ENCODE peak calls at places on chromosomes 3 and 15, in ten cellular contexts. M is Daoy; L is aorta; U is activated CD4-positive, alpha-beta T cell treated with anti-CD3 and anti-CD28 coated beads, Interleukin-2, amount 10 ng/mL, durations not matched to agents 7 days and 5 days; S is activated T-cell treated with anti-CD3 and anti-CD28 coated beads, Interleukin-2, amount 50 U/mL, for 24 hours; C is NCI-H1417 treated with DMSO at 0.1 percent for 48 hours; R is H1; T is naive thymus-derived CD4-positive, alpha-beta T cell; G is iris pigment epithelial cell; Q is naive B cell. P is an unnamed sample.

GRCh38 chr3:153043729-153044314 is 118.2 kb upstream of the RAP2B start:
- DNase-seq in T (no peak), M (no peak), U (no peak), R (no peak), C (no peak), Q (no peak), S (no peak), G (peak), L (no peak), P (peak)

GRCh38 chr15:58221591-58222241 is 83.5 kb downstream of the AQP9 start:
- DNase-seq in M (peak), S (no peak), G (peak), R (peak), C (no peak), L (no peak), T (no peak), Q (no peak), U (no peak), P (peak)

GRCh38 chr3:190597291-190597690 is 83.4 kb downstream of the IL1RAP start:
- DNase-seq in U (no peak), S (no peak), G (no peak), Q (no peak), T (no peak), M (no peak), R (no peak), C (no peak), L (no peak), P (no peak)

GRCh38 chr15:100627789-100628395 is 25.5 kb downstream of the ASB7 start:
- DNase-seq in G (peak), R (peak), M (peak), S (peak), T (peak), U (peak), C (peak), L (no peak), Q (peak), P (peak)

GRCh38 chr3:30638685-30639412 is 32.4 kb downstream of the TGFBR2 start:
- DNase-seq in U (no peak), L (no peak), M (no peak), T (no peak), Q (no peak), S (peak), G (no peak), R (no peak), C (no peak), P (no peak)

GRCh38 chr3:100992086-100993033 is 861 bp downstream of the ABI3BP start:
- DNase-seq in M (peak), Q (no peak), T (no peak), U (no peak), G (peak), S (no peak), C (no peak), L (no peak), R (no peak), P (no peak)

GRCh38 chr3:119304201-119304713 is 10.1 kb downstream of the ARHGAP31 start:
- DNase-seq in U (no peak), Q (no peak), T (no peak), G (peak), R (no peak), C (no peak), L (no peak), M (peak), S (no peak), P (no peak)

GRCh38 chr3:155739154-155739553 is 5.7 kb downstream of the PLCH1 start:
- DNase-seq in T (no peak), S (no peak), L (no peak), M (peak), C (no peak), G (no peak), U (no peak), Q (no peak), R (no peak), P (no peak)

GRCh38 chr3:56862352-56863062 is 60.8 kb upstream of the ARHGEF3 start:
- DNase-seq in C (no peak), S (no peak), U (no peak), T (no peak), R (no peak), Q (no peak), L (no peak), G (peak), M (peak), P (peak)

GRCh38 chr3:11136871-11137626 is 17.2 kb upstream of the HRH1 start:
- DNase-seq in U (no peak), M (peak), L (peak), R (no peak), C (no peak), S (no peak), T (no peak), G (peak), Q (no peak), P (peak)

P was measured in RWPE1.